ENCODE peak calls at places on chromosomes 13 and 19, in five cellular contexts. P is neuronal stem cell, Y is thoracic aorta, Z is body of pancreas, I is spleen. L is an unnamed sample. For H3K36me3, the result is how much of the 10 kb centered on the place peaks cover.

GRCh38 chr19:49387936-49388372 is at the start of gene KASH5:
- DNase-seq in Y (no peak), Z (peak), I (peak), P (no peak), L (no peak)

GRCh38 chr19:9494096-9494495 is 4.3 kb downstream of the ZNF560 start:
- DNase-seq in P (no peak), I (no peak), Y (no peak), Z (no peak), L (no peak)

GRCh38 chr19:3483226-3483628 is at the start of gene SMIM44:
- DNase-seq in I (no peak), P (no peak), Y (no peak), Z (no peak), L (peak)

GRCh38 chr19:45641274-45642105 is 2.3 kb upstream of the EML2 start:
- DNase-seq in Z (peak), P (peak), Y (no peak), I (peak), L (peak)

GRCh38 chr13:95485045-95485517 is 67.4 kb upstream of the CLDN10 start:
- DNase-seq in Z (no peak), Y (no peak), I (no peak), P (no peak), L (peak)

GRCh38 chr19:32767951-32768679 is 48.5 kb downstream of the TDRD12 start:
- DNase-seq in P (no peak), I (no peak), Z (no peak), Y (no peak), L (peak)

GRCh38 chr13:44800626-44801025 is 188.6 kb downstream of the NUFIP1 start:
- DNase-seq in I (no peak), Y (no peak), P (no peak), Z (no peak), L (no peak)

GRCh38 chr19:30482956-30483355 is 110.8 kb downstream of the ZNF536 start:
- DNase-seq in I (no peak), Y (no peak), Z (no peak), P (no peak), L (no peak)

GRCh38 chr19:40284501-40285352 is at the start of gene AKT2:
- DNase-seq in Z (no peak), I (peak), P (peak), Y (no peak), L (peak)

GRCh38 chr19:55657004-55657747 is 2.3 kb downstream of the U2AF2 start:
- DNase-seq in Y (no peak), P (no peak), I (no peak), Z (peak), L (no peak)

GRCh38 chr13:103255587-103256301 is 189.5 kb upstream of the SLC10A2 start:
- DNase-seq in Y (no peak), P (no peak), Z (no peak), I (no peak), L (no peak)

GRCh38 chr13:114161644-114162532 is 17.2 kb upstream of the CFAP97D2 start:
- DNase-seq in Y (no peak), Z (peak), P (no peak), I (peak), L (no peak)

GRCh38 chr13:112225429-112226090 is 150.6 kb upstream of the SPACA7 start:
- DNase-seq in I (peak), P (no peak), Z (no peak), Y (no peak), L (no peak)

GRCh38 chr19:19259741-19260140 is 13.4 kb downstream of the TM6SF2 start:
- DNase-seq in Y (no peak), I (no peak), Z (no peak), P (no peak), L (peak)

GRCh38 chr13:37429976-37430375 is 168.6 kb downstream of the POSTN start:
- DNase-seq in I (no peak), Y (no peak), Z (no peak), P (no peak), L (no peak)

GRCh38 chr19:4059931-4060620 is 6.6 kb downstream of the ZBTB7A start:
- DNase-seq in P (no peak), Z (peak), Y (no peak), I (peak), L (no peak)

GRCh38 chr13:91203430-91203829 is 144.1 kb upstream of the MIR17HG start:
- DNase-seq in Z (no peak), Y (no peak), P (no peak), I (no peak), L (no peak)

GRCh38 chr19:46303702-46304397 is 7.0 kb downstream of the HIF3A start:
- DNase-seq in Y (no peak), P (peak), Z (peak), I (peak), L (peak)

GRCh38 chr13:85261757-85262346 is 537.4 kb downstream of the SLITRK6 start:
- DNase-seq in Y (no peak), P (no peak), I (no peak), Z (no peak), L (no peak)

GRCh38 chr13:77230560-77230959 is 96.3 kb downstream of the MYCBP2 start:
- DNase-seq in I (no peak), Z (no peak), P (no peak), Y (no peak), L (no peak)

GRCh38 chr13:100106705-100107104 is 17.8 kb downstream of the PCCA start:
- DNase-seq in Y (no peak), I (no peak), Z (no peak), P (no peak), L (no peak)

GRCh38 chr19:43776285-43776684 is 4.5 kb downstream of the KCNN4 start:
- DNase-seq in Y (no peak), P (no peak), Z (no peak), I (no peak), L (no peak)

GRCh38 chr19:45817725-45818301 is 2.7 kb upstream of the RSPH6A start:
- DNase-seq in Z (no peak), I (peak), Y (no peak), P (no peak), L (no peak)

GRCh38 chr19:3604227-3604986 is 2.3 kb downstream of the TBXA2R start:
- DNase-seq in P (no peak), Z (no peak), I (no peak), Y (no peak), L (no peak)

GRCh38 chr19:3135961-3136683 is at the start of gene GNA15:
- DNase-seq in Z (no peak), Y (no peak), I (peak), P (no peak), L (no peak)

GRCh38 chr19:12676928-12677327 is 4.8 kb downstream of the DHPS start:
- DNase-seq in Y (no peak), I (no peak), P (no peak), Z (no peak), L (no peak)
- H3K36me3 ChIP-seq in Y (half or more), I (half or more), P (half or more), Z (under half), L (half or more)

DNA sequence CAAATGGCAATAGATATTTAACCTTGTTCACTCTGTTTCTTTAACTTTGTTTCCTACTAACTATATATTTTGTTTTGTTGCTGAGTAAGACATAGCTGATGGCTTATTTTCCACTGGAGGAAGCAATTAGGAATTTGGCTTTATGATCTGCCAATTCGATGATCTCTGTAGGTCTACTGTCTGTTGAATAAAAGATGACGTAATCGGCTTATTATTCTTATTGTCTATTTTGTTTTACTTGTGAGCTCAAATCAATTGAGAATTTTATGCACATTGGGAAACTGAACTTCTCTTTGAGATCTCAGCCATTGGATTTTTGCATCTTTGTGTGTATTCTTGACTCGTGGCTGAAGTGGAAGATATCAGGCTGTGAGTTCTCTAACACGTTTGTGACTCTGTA is 862.6 kb downstream of the EFNB2 start:
- DNase-seq in P (no peak), I (no peak), Z (no peak), Y (no peak), L (no peak)
- H3K36me3 ChIP-seq in P (under half), I (under half), Z (under half), Y (under half), L (under half)

GRCh38 chr19:13764101-13764807 is at the start of gene MRI1:
- DNase-seq in Y (peak), P (peak), I (peak), Z (peak), L (peak)
- H3K36me3 ChIP-seq in Y (under half), P (under half), I (half or more), Z (under half), L (under half)

GRCh38 chr19:8473652-8474476 is 28.6 kb downstream of the PRAM1 start:
- DNase-seq in I (no peak), P (no peak), Y (no peak), Z (no peak), L (no peak)
- H3K36me3 ChIP-seq in I (half or more), P (half or more), Y (half or more), Z (under half), L (half or more)

DNA sequence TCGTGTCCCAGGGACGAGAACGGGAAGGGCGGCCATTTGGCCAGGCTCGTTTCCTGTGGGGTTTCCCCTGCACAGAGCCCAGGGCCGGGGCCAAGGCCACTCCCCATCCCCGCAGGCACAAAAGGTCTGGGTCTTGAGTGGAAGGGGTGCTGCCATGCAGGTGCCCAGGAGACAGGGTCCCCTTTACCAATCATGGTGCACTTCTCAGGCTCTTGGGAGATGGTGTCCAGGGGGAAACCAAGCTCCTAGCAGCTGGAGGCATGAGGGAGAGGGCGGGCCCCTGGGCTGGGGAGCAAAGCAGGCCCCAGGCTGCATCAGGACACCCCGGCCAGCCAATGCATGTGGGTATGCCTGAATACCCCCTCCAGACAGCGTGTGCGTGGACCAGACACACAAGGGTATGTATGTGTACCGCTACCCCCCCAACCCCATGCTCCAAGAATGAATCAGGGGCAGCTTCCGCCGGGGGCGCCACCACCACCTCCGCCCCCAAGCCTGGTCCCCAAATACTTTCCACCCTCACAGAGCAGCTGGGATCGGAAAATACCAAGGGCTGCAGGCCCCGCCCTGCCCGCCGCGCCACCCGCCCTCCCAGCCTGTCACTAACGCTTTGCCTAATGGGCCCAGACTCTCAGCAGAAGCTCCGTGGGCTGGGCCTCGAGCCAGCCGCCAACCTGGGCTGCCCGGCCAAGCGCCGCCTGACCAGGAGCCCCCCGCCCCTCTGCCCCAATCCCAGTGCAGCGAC is 37.6 kb upstream of the NANOS3 start:
- DNase-seq in I (peak), Y (no peak), Z (peak), P (no peak), L (no peak)
- H3K36me3 ChIP-seq in I (under half), Y (under half), Z (under half), P (under half), L (under half)